ENCODE peak calls at places on chromosomes 4 and X, in eight cellular contexts. M, Z, I, R, J, E, G and L are unnamed samples.

GRCh38 chr4:86482296-86482695 is 111.8 kb upstream of the PTPN13 start:
- DNase-seq in M (no peak), Z (no peak), I (no peak), R (no peak), J (no peak), E (no peak), G (no peak), L (no peak)

GRCh38 chr4:17468638-17469221 is 43.2 kb downstream of the QDPR start:
- DNase-seq in M (no peak), Z (no peak), I (no peak), R (no peak), J (peak), E (peak), G (peak), L (no peak)

GRCh38 chrX:85963736-85964135 is 83.6 kb downstream of the CHM start:
- DNase-seq in M (no peak), Z (no peak), I (no peak), R (no peak), J (peak), E (peak), G (peak), L (peak)

GRCh38 chrX:111083101-111083500 is 12.9 kb upstream of the PAK3 start:
- DNase-seq in M (no peak), Z (no peak), I (no peak), R (no peak), J (no peak), E (no peak), G (peak), L (no peak)

GRCh38 chr4:7894098-7894676 is 45.5 kb downstream of the AFAP1 start:
- DNase-seq in M (no peak), Z (no peak), I (no peak), R (no peak), J (no peak), E (no peak), G (no peak), L (no peak)

GRCh38 chr4:125187221-125187620 is 127.5 kb upstream of the FAT4 start:
- DNase-seq in M (no peak), Z (no peak), I (no peak), R (no peak), J (peak), E (no peak), G (peak), L (peak)

GRCh38 chr4:3494501-3494900 is 31.4 kb downstream of the DOK7 start:
- DNase-seq in M (no peak), Z (no peak), I (no peak), R (no peak), J (no peak), E (no peak), G (no peak), L (no peak)

GRCh38 chrX:129522184-129523059 is 868 bp downstream of the SMARCA1 start:
- DNase-seq in M (no peak), Z (peak), I (no peak), R (no peak), J (peak), E (no peak), G (peak), L (no peak)

GRCh38 chr4:126627255-126627654 is 1005.5 kb upstream of the INTU start:
- DNase-seq in M (no peak), Z (no peak), I (no peak), R (no peak), J (peak), E (no peak), G (peak), L (no peak)

GRCh38 chr4:144611850-144612249 is 34.1 kb upstream of the HHIP start:
- DNase-seq in M (no peak), Z (no peak), I (no peak), R (no peak), J (peak), E (peak), G (peak), L (no peak)

GRCh38 chrX:107199491-107199890 is 6.7 kb downstream of the NUP62CL start:
- DNase-seq in M (no peak), Z (no peak), I (no peak), R (no peak), J (no peak), E (no peak), G (no peak), L (no peak)

GRCh38 chr4:97412331-97412730 is 730.9 kb downstream of the STPG2 start:
- DNase-seq in M (no peak), Z (no peak), I (no peak), R (no peak), J (no peak), E (no peak), G (no peak), L (no peak)

GRCh38 chrX:95063554-95063953 is 1389.5 kb downstream of the FAM133A start:
- DNase-seq in M (no peak), Z (no peak), I (no peak), R (no peak), J (peak), E (no peak), G (peak), L (no peak)

GRCh38 chr4:64774626-64775025 is 365.4 kb upstream of the TECRL start:
- DNase-seq in M (no peak), Z (no peak), I (no peak), R (no peak), J (no peak), E (no peak), G (peak), L (no peak)

GRCh38 chr4:109562457-109563237 is 2.6 kb downstream of the MCUB start:
- DNase-seq in M (no peak), Z (no peak), I (no peak), R (no peak), J (no peak), E (no peak), G (no peak), L (no peak)

GRCh38 chrX:136954930-136955329 is 74.4 kb upstream of the RBMX start:
- DNase-seq in M (no peak), Z (no peak), I (no peak), R (no peak), J (peak), E (peak), G (peak), L (no peak)

GRCh38 chr4:40178672-40179071 is 18.2 kb upstream of the RHOH start:
- DNase-seq in M (no peak), Z (no peak), I (no peak), R (no peak), J (no peak), E (no peak), G (no peak), L (no peak)

GRCh38 chrX:19867411-19867732 is 20.0 kb downstream of the SH3KBP1 start:
- DNase-seq in M (no peak), Z (no peak), I (no peak), R (no peak), J (peak), E (no peak), G (peak), L (no peak)

GRCh38 chrX:132491191-132491590 is 2.4 kb upstream of the MBNL3 start:
- DNase-seq in M (no peak), Z (no peak), I (no peak), R (peak), J (no peak), E (no peak), G (no peak), L (no peak)

GRCh38 chrX:139739138-139739537 is 31.2 kb upstream of the MCF2 start:
- DNase-seq in M (no peak), Z (no peak), I (no peak), R (no peak), J (peak), E (peak), G (peak), L (peak)

GRCh38 chrX:101462892-101463291 is 22.4 kb upstream of the ARMCX4 start:
- DNase-seq in M (no peak), Z (no peak), I (no peak), R (no peak), J (peak), E (no peak), G (peak), L (no peak)

GRCh38 chrX:98111684-98112083 is 1228.0 kb downstream of the RPA4 start:
- DNase-seq in M (no peak), Z (no peak), I (no peak), R (no peak), J (no peak), E (no peak), G (no peak), L (no peak)

GRCh38 chrX:76555816-76556215 is 128.3 kb downstream of the MAGEE1 start:
- DNase-seq in M (peak), Z (no peak), I (no peak), R (no peak), J (peak), E (no peak), G (peak), L (no peak)

GRCh38 chr4:98092833-98093439 is 50.3 kb downstream of the STPG2 start:
- DNase-seq in M (no peak), Z (no peak), I (no peak), R (peak), J (peak), E (peak), G (peak), L (no peak)

GRCh38 chrX:103747199-103747598 is 29.4 kb upstream of the PLP1 start:
- DNase-seq in M (no peak), Z (no peak), I (no peak), R (no peak), J (no peak), E (no peak), G (no peak), L (no peak)

GRCh38 chr4:99404595-99405287 is 30.4 kb downstream of the ADH7 start:
- DNase-seq in M (peak), Z (peak), I (no peak), R (no peak), J (peak), E (peak), G (peak), L (peak)

GRCh38 chr4:184977747-184978146 is 40.5 kb upstream of the HELT start:
- DNase-seq in M (no peak), Z (no peak), I (no peak), R (no peak), J (no peak), E (no peak), G (no peak), L (no peak)

GRCh38 chrX:135395064-135395463 is 26.7 kb upstream of the SMIM10L2A start:
- DNase-seq in M (no peak), Z (no peak), I (no peak), R (no peak), J (no peak), E (no peak), G (no peak), L (no peak)

GRCh38 chr4:182338059-182338458 is 94.9 kb downstream of the TENM3 start:
- DNase-seq in M (no peak), Z (no peak), I (no peak), R (no peak), J (no peak), E (no peak), G (peak), L (no peak)

GRCh38 chrX:152637649-152638442 is at the start of gene GABRQ:
- DNase-seq in M (no peak), Z (no peak), I (no peak), R (no peak), J (peak), E (no peak), G (peak), L (no peak)

GRCh38 chr4:150385606-150386005 is 196.3 kb upstream of the MAB21L2 start:
- DNase-seq in M (no peak), Z (no peak), I (no peak), R (no peak), J (peak), E (peak), G (peak), L (peak)

GRCh38 chr4:37802068-37802666 is 24.3 kb upstream of the PGM2 start:
- DNase-seq in M (no peak), Z (no peak), I (no peak), R (no peak), J (peak), E (peak), G (peak), L (no peak)

GRCh38 chr4:150033937-150034336 is 44.3 kb upstream of the DCLK2 start:
- DNase-seq in M (no peak), Z (no peak), I (no peak), R (no peak), J (peak), E (peak), G (peak), L (no peak)

GRCh38 chr4:110119880-110120279 is 78.5 kb downstream of the ELOVL6 start:
- DNase-seq in M (no peak), Z (no peak), I (no peak), R (no peak), J (peak), E (peak), G (peak), L (no peak)

GRCh38 chrX:101693476-101693875 is 33.8 kb upstream of the ARMCX2 start:
- DNase-seq in M (no peak), Z (no peak), I (no peak), R (no peak), J (no peak), E (no peak), G (no peak), L (no peak)

GRCh38 chr4:47462799-47463234 is 685 bp downstream of the COMMD8 start:
- DNase-seq in M (no peak), Z (no peak), I (no peak), R (no peak), J (peak), E (no peak), G (peak), L (no peak)

GRCh38 chr4:93065790-93066189 is 762.0 kb downstream of the GRID2 start:
- DNase-seq in M (no peak), Z (no peak), I (no peak), R (no peak), J (no peak), E (no peak), G (no peak), L (no peak)

GRCh38 chrX:47361538-47362511 is 8.6 kb upstream of the ZNF157 start:
- DNase-seq in M (peak), Z (peak), I (peak), R (peak), J (peak), E (peak), G (peak), L (peak)
- H3K4me3 ChIP-seq in M (peak), Z (peak), I (peak), R (no peak), J (peak), E (no peak), G (peak), L (peak)

GRCh38 chr4:127967141-127967775 is 2.1 kb downstream of the ABHD18 start:
- DNase-seq in M (no peak), Z (no peak), I (no peak), R (no peak), J (no peak), E (peak), G (peak), L (no peak)
- H3K4me3 ChIP-seq in M (no peak), Z (no peak), I (no peak), R (peak), J (no peak), E (no peak), G (no peak), L (no peak)

DNA sequence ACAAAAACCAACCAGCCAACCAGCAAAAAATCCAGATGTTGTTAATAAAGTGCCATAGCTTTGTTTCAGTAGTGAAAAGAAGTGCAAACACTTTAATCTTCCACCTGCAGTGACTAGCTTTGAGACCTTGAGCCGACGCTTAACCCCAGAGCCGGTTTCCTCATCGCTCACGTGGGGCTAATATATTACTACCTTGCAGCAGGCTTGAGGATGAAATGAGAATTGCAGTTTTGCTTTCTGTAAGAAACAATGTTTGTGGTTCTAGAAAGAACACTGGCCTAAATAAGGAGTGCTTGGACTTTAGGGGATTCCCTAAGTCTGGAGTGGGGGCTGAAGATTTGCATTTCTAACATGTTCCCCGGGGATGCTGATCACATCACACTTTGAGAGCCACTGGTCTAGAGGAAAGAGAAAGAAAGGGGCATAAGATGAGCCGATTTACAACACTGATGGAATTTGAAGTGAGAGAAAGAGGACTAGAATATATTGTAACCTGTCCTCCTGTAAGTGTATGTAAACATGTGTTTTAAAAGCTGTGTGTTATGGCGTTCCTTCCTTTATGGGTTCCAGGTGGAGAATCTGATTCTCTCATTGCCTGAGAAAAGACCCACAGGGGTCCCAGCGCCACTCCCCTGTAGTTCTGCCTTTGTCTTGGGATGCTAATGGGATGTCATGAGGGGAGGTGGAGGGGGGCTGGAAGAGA is 1.4 kb downstream of the FGF2 start:
- DNase-seq in M (peak), Z (peak), I (no peak), R (no peak), J (peak), E (no peak), G (peak), L (no peak)
- H3K4me3 ChIP-seq in M (peak), Z (peak), I (peak), R (no peak), J (peak), E (peak), G (peak), L (peak)

GRCh38 chrX:69299271-69299670 is 134.0 kb upstream of the PJA1 start:
- DNase-seq in M (no peak), Z (no peak), I (no peak), R (no peak), J (no peak), E (no peak), G (no peak), L (no peak)

GRCh38 chrX:69298466-69299140 is 133.3 kb upstream of the PJA1 start:
- DNase-seq in M (no peak), Z (no peak), I (no peak), R (no peak), J (peak), E (peak), G (peak), L (no peak)

GRCh38 chrX:69297521-69297920 is 132.3 kb upstream of the PJA1 start:
- DNase-seq in M (no peak), Z (no peak), I (no peak), R (no peak), J (no peak), E (no peak), G (no peak), L (no peak)

GRCh38 chrX:69305333-69306062 is 140.2 kb upstream of the PJA1 start:
- DNase-seq in M (no peak), Z (no peak), I (peak), R (no peak), J (peak), E (no peak), G (no peak), L (no peak)

GRCh38 chrX:69300323-69300722 is 135.1 kb upstream of the PJA1 start:
- DNase-seq in M (no peak), Z (no peak), I (no peak), R (no peak), J (no peak), E (no peak), G (no peak), L (no peak)
- H3K4me3 ChIP-seq in M (no peak), Z (no peak), I (no peak), R (no peak), J (no peak), E (no peak), G (no peak), L (no peak)

GRCh38 chr4:43560047-43560446 is 667.5 kb downstream of the GRXCR1 start:
- DNase-seq in M (no peak), Z (no peak), I (no peak), R (no peak), J (no peak), E (no peak), G (no peak), L (no peak)
- H3K4me3 ChIP-seq in M (no peak), Z (no peak), I (no peak), R (no peak), J (no peak), E (no peak), G (no peak), L (no peak)